ENCODE peak calls at places on chromosomes 2 and 18, in ten cellular contexts. P is heart left ventricle; F is mesendoderm; C is mesenchymal stem cell; I is HCT116; X is CD4-positive, CD25-positive, alpha-beta regulatory T cell; L is pancreas; M is fibroblast of lung; G is tibial artery; N is lung. A is an unnamed sample.

GRCh38 chr2:32825291-32825712 is 121.5 kb upstream of the LTBP1 start:
- DNase-seq in P (peak; percentile 62), F (no peak), C (no peak), I (no peak), X (no peak), L (no peak), M (peak; percentile 62), G (no peak), N (no peak), A (no peak)

GRCh38 chr18:6561029-6561861 is 146.5 kb upstream of the L3MBTL4 start:
- DNase-seq in P (peak; percentile 42), F (peak; percentile 57), C (peak; percentile 85), I (no peak), X (no peak), L (peak; percentile 70), M (peak; percentile 97), G (no peak), N (peak; percentile 87), A (no peak)

GRCh38 chr2:68385232-68385906 is 20.3 kb downstream of the PLEK start:
- DNase-seq in P (no peak), F (no peak), C (no peak), I (no peak), X (no peak), L (no peak), M (no peak), G (no peak), N (no peak), A (peak; percentile 49)

GRCh38 chr2:69559696-69560482 is 83.7 kb downstream of the AAK1 start:
- DNase-seq in P (no peak), F (peak; percentile 94), C (peak; percentile 71), I (peak; percentile 66), X (no peak), L (no peak), M (peak; percentile 76), G (no peak), N (no peak), A (peak; percentile 26)

GRCh38 chr2:147623328-147623727 is 221.5 kb upstream of the ACVR2A start:
- DNase-seq in P (no peak), F (no peak), C (no peak), I (no peak), X (no peak), L (no peak), M (no peak), G (no peak), N (no peak), A (peak; percentile 43)

GRCh38 chr2:44016282-44016681 is 20.5 kb upstream of the LRPPRC start:
- DNase-seq in P (peak; percentile 34), F (peak; percentile 80), C (peak; percentile 60), I (no peak), X (no peak), L (peak; percentile 28), M (peak; percentile 52), G (no peak), N (no peak), A (no peak)

GRCh38 chr2:221943078-221943810 is 355.6 kb downstream of the PAX3 start:
- DNase-seq in P (peak; percentile 63), F (no peak), C (peak; percentile 53), I (no peak), X (no peak), L (no peak), M (peak; percentile 83), G (peak; percentile 89), N (peak; percentile 81), A (no peak)

GRCh38 chr18:69817335-69817935 is 130.2 kb downstream of the CD226 start:
- DNase-seq in P (no peak), F (peak; percentile 19), C (peak; percentile 94), I (no peak), X (no peak), L (no peak), M (peak; percentile 97), G (no peak), N (no peak), A (no peak)

GRCh38 chr2:105794926-105795574 is 50.3 kb downstream of the NCK2 start:
- DNase-seq in P (no peak), F (no peak), C (no peak), I (no peak), X (no peak), L (no peak), M (no peak), G (no peak), N (no peak), A (no peak)

GRCh38 chr2:105791229-105791628 is 46.5 kb downstream of the NCK2 start:
- DNase-seq in P (no peak), F (no peak), C (no peak), I (no peak), X (no peak), L (no peak), M (no peak), G (no peak), N (no peak), A (no peak)

GRCh38 chr2:105795575-105795934 is 50.8 kb downstream of the NCK2 start:
- DNase-seq in P (no peak), F (peak; percentile 76), C (peak; percentile 42), I (no peak), X (no peak), L (no peak), M (no peak), G (no peak), N (no peak), A (no peak)

GRCh38 chr2:105792561-105792960 is 47.8 kb downstream of the NCK2 start:
- DNase-seq in P (no peak), F (no peak), C (no peak), I (no peak), X (no peak), L (no peak), M (no peak), G (no peak), N (no peak), A (no peak)

DNA sequence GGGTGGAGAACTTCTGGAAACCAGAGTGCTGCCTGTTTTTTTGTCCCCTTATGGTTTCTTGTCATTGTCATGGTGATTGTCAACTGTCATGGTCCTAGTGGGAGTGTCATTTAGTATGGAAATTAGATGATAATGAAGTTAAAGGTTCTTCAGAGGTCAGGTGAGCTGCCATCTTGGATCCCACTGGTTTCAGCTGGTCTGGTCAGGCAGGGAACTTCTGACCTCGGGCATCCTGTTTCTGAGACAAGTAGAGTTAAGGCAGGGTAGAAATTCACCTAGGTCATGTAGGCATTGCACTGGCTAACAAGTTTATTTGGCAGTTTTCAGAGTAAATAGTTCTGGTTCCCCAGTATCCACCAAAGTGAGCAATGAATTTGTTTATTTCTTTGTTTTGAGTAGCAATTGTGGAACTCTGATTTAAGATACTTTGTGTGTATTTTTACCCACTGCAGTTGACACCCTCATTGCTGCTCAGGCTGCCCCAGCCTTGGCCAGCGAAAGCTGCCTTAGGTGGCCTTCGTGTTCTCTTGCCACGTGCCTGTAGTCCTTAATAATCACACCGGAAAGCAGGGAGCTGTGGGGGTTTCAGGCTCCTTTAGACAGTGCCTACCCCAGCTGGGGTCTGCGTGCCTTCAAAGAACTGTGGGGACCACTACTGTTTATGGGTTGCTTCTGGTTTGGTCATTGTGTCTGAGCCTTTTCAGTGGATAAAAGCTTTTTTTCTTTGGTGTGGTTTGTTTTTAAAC is 48.7 kb downstream of the NCK2 start:
- DNase-seq in P (no peak), F (no peak), C (no peak), I (no peak), X (no peak), L (no peak), M (no peak), G (no peak), N (no peak), A (no peak)
- H3K4me1 ChIP-seq in P (peaks cover 69% of the 10 kb centered on the region), F (peaks cover 8% of the 10 kb centered on the region), C (peaks cover 12% of the 10 kb centered on the region), I (peaks cover 18% of the 10 kb centered on the region), X (peaks cover 100% of the 10 kb centered on the region), L (peaks cover 28% of the 10 kb centered on the region), M (peaks cover 34% of the 10 kb centered on the region), G (peaks cover 61% of the 10 kb centered on the region), N (peaks cover 13% of the 10 kb centered on the region), A (peaks cover 99% of the 10 kb centered on the region)

GRCh38 chr2:235508371-235509160 is 14.7 kb downstream of the AGAP1 start:
- DNase-seq in P (no peak), F (no peak), C (no peak), I (no peak), X (no peak), L (no peak), M (no peak), G (no peak), N (no peak), A (no peak)
- H3K4me1 ChIP-seq in P (peaks cover 27% of the 10 kb centered on the region), F (peaks cover 6% of the 10 kb centered on the region), C (peaks cover 45% of the 10 kb centered on the region), I (peaks cover 57% of the 10 kb centered on the region), X (no peaks in the 10 kb centered on the region), L (peaks cover 23% of the 10 kb centered on the region), M (peaks cover 11% of the 10 kb centered on the region), G (peaks cover 21% of the 10 kb centered on the region), N (no peaks in the 10 kb centered on the region), A (no peaks in the 10 kb centered on the region)

GRCh38 chr2:192887296-192887695 is 692.6 kb upstream of the TMEFF2 start:
- DNase-seq in P (no peak), F (no peak), C (no peak), I (no peak), X (no peak), L (no peak), M (no peak), G (no peak), N (no peak), A (no peak)
- H3K4me1 ChIP-seq in P (no peaks in the 10 kb centered on the region), F (no peaks in the 10 kb centered on the region), C (no peaks in the 10 kb centered on the region), I (no peaks in the 10 kb centered on the region), X (no peaks in the 10 kb centered on the region), L (no peaks in the 10 kb centered on the region), M (no peaks in the 10 kb centered on the region), G (no peaks in the 10 kb centered on the region), N (no peaks in the 10 kb centered on the region), A (no peaks in the 10 kb centered on the region)

GRCh38 chr2:225040862-225041209 is 1.4 kb downstream of the DOCK10 start:
- DNase-seq in P (no peak), F (no peak), C (no peak), I (no peak), X (peak; percentile 7), L (no peak), M (peak; percentile 22), G (no peak), N (no peak), A (no peak)

GRCh38 chr2:225041210-225041870 is 928 bp downstream of the DOCK10 start:
- DNase-seq in P (no peak), F (peak; percentile 11), C (peak; percentile 42), I (no peak), X (peak; percentile 46), L (peak; percentile 39), M (peak; percentile 56), G (no peak), N (peak; percentile 30), A (peak; percentile 60)

GRCh38 chr2:225037374-225038075 is 4.7 kb downstream of the DOCK10 start:
- DNase-seq in P (no peak), F (no peak), C (no peak), I (no peak), X (no peak), L (no peak), M (peak; percentile 37), G (no peak), N (no peak), A (no peak)

GRCh38 chr2:225036431-225036830 is 5.8 kb downstream of the DOCK10 start:
- DNase-seq in P (no peak), F (no peak), C (no peak), I (no peak), X (no peak), L (no peak), M (no peak), G (no peak), N (no peak), A (no peak)

DNA sequence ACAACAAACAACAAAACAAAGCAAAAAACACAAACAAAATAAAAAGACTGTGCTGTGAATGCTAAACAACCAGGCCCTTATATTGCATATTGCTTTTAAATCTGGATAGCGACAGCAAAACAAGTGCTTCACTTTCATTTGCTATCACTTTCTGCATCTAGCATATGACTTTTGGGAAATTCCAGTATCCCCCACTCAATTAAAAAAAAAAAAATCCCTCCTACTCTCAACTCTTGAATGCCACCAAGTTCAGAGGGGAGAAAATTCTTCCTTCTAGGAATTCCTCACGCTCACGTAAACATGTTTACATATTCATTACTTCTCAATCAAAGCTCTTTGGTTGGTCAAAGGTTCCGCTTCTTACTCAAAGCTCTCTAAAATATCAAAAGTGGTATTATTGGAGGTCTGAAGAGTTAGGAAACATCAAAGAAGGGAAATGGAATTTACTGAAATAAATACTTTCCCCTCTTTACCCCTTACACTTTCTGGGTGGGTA is 4.1 kb downstream of the DOCK10 start:
- DNase-seq in P (no peak), F (no peak), C (no peak), I (no peak), X (no peak), L (no peak), M (no peak), G (no peak), N (no peak), A (no peak)
- H3K4me1 ChIP-seq in P (peaks cover 9% of the 10 kb centered on the region), F (no peaks in the 10 kb centered on the region), C (peaks cover 12% of the 10 kb centered on the region), I (no peaks in the 10 kb centered on the region), X (peaks cover 46% of the 10 kb centered on the region), L (peaks cover 3% of the 10 kb centered on the region), M (peaks cover 7% of the 10 kb centered on the region), G (peaks cover 27% of the 10 kb centered on the region), N (no peaks in the 10 kb centered on the region), A (peaks cover 72% of the 10 kb centered on the region)